ENCODE peak calls at places on chromosomes 2 and 18, in seven cellular contexts. L is GM12864, N is cardiac muscle cell, A is coronary artery, C is body of pancreas, B is astrocyte, E is fibroblast of pulmonary artery. R is an unnamed sample.

GRCh38 chr2:231682546-231683291 is 25.6 kb upstream of the PTMA start:
- DNase-seq in L (no peak), N (no peak), A (no peak), C (no peak), B (no peak), E (no peak), R (no peak)

GRCh38 chr2:37918742-37919186 is 6.3 kb upstream of the RMDN2 start:
- DNase-seq in L (no peak), N (no peak), A (no peak), C (no peak), B (no peak), E (no peak), R (no peak)

GRCh38 chr2:136361521-136361920 is 243.6 kb upstream of the CXCR4 start:
- DNase-seq in L (no peak), N (no peak), A (no peak), C (no peak), B (no peak), E (no peak), R (no peak)

GRCh38 chr2:45263147-45263546 is 253.9 kb upstream of the SIX2 start:
- DNase-seq in L (no peak), N (no peak), A (peak; percentile 38), C (no peak), B (no peak), E (no peak), R (no peak)

GRCh38 chr18:79523221-79523737 is 127.5 kb downstream of the NFATC1 start:
- DNase-seq in L (peak; percentile 26), N (no peak), A (peak; percentile 54), C (no peak), B (no peak), E (no peak), R (no peak)

GRCh38 chr2:63842149-63843061 is 709 bp downstream of the UGP2 start:
- DNase-seq in L (no peak), N (peak; percentile 77), A (peak; percentile 78), C (peak; percentile 50), B (peak; percentile 54), E (peak; percentile 80), R (peak; percentile 88)

GRCh38 chr2:240240017-240240416 is 99.6 kb upstream of the OTOS start:
- DNase-seq in L (no peak), N (no peak), A (no peak), C (no peak), B (no peak), E (no peak), R (no peak)

GRCh38 chr2:179051250-179051649 is 1.3 kb upstream of the CCDC141 start:
- DNase-seq in L (no peak), N (no peak), A (no peak), C (no peak), B (no peak), E (no peak), R (no peak)

GRCh38 chr2:237500681-237501424 is 13.8 kb downstream of the MLPH start:
- DNase-seq in L (no peak), N (peak; percentile 89), A (no peak), C (no peak), B (peak; percentile 100), E (peak; percentile 95), R (peak; percentile 99)

GRCh38 chr2:182818541-182819308 is 47.7 kb downstream of the FRZB start:
- DNase-seq in L (no peak), N (no peak), A (no peak), C (no peak), B (no peak), E (no peak), R (no peak)

GRCh38 chr2:97662895-97663625 is 784 bp downstream of the ACTR1B start:
- DNase-seq in L (peak; percentile 65), N (peak; percentile 81), A (peak; percentile 86), C (peak; percentile 87), B (peak; percentile 89), E (peak; percentile 79), R (peak; percentile 79)

GRCh38 chr2:175055993-175056392 is 50.8 kb upstream of the CHN1 start:
- DNase-seq in L (no peak), N (no peak), A (no peak), C (no peak), B (no peak), E (no peak), R (no peak)

GRCh38 chr2:234556848-234557573 is 60.1 kb upstream of the ARL4C start:
- DNase-seq in L (no peak), N (no peak), A (no peak), C (no peak), B (no peak), E (peak; percentile 13), R (no peak)

GRCh38 chr2:14634223-14634884 is 1.8 kb downstream of the LRATD1 start:
- DNase-seq in L (no peak), N (peak; percentile 45), A (peak; percentile 76), C (peak; percentile 97), B (peak; percentile 61), E (peak; percentile 44), R (peak; percentile 60)

DNA sequence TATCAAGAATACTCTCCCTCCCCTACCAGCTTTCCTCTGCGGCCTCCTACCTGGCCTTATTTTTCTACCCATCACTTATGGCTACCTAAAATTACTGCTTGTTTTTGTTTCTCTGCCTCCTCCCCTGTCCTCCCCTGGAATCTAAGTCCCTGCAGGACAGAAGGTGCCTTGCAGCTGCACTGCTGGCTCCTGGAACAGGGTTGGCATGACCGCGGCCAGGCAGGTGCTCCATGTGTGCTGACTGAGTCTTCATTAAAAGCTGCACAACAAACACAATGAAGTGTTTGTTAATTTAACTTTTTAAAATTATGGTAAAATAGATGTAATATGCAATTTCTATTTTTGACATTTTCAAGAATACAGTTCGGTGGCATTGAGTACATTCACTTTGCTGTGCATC is 171.9 kb upstream of the FHL2 start:
- DNase-seq in L (no peak), N (no peak), A (no peak), C (no peak), B (no peak), E (no peak), R (no peak)
- TF ChIP-seq CTCF in L (no peak), N (no peak), A (no peak), C (no peak), B (no peak), E (no peak), R (no peak)

DNA sequence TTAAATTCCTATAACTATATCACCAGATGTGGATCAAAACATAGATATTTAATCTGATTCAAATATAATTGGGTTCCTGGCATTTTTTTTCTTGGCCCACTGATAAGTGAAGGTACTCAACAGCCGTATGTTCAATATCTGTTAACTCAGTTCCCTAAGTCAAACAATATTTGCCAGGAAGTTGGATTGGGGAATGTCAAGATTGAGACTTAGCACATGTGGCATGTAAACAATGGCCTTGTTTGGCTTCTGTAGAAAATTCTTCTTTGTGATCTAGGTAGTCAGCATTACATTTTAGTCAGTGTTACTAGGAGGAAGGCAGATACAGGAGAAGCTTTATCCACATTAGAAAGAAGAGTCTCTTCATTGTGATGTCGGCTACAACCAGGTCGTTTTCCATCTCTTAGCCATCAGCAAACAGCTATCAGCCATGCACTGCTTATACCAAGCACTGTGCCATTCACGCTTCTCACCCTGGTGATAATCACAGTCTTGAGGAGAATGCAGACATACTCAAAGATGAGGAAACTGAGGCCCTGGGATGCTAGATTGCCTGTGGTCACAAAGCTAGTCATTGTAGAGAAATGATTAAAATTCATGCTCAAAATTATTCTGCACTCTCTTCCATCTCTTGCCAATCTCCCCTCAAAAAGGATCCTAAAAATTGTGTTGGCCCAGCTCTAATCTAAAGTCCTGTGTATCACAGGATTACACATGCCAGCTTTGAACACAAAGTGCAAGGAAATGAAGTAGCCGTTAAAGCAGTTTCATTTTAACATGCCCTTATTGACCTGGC is 3.1 kb downstream of the GALNT5 start:
- DNase-seq in L (no peak), N (peak; percentile 7), A (no peak), C (no peak), B (no peak), E (peak; percentile 17), R (no peak)
- H3K4me3 ChIP-seq in L (no peak overlapping the region), N (no peak overlapping the region), A (peak overlapping the region; percentile 51), C (no peak overlapping the region), B (peak overlapping the region; percentile 35), E (peak overlapping the region; percentile 12), R (no peak overlapping the region)

DNA sequence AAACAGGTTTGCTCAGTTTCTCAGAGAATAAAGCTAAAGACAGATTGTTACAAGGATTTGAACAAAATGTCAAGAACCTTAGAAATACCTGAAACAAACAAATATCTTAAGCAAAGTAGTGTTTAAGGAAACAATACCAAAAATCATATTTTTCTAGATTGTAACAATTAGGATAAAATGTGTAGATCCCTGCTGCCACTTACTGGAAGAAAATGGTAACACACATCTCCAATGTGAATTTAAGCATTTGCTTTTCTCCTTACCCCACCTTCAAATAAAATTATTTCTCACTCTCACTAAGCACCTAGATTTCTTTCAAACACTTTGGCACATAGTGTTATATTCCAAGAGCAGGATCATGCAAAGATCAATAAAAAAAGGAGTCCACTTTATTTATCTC is 34.9 kb downstream of the SUCLG1 start:
- DNase-seq in L (no peak), N (peak; percentile 38), A (no peak), C (no peak), B (no peak), E (peak; percentile 34), R (peak; percentile 54)
- TF ChIP-seq CTCF in L (peak; percentile 48), N (peak; percentile 55), A (no peak), C (peak; percentile 23), B (peak; percentile 61), E (peak; percentile 54), R (peak; percentile 60)

GRCh38 chr18:42941860-42942259 is 173.6 kb downstream of the RIT2 start:
- DNase-seq in L (no peak), N (no peak), A (no peak), C (no peak), B (no peak), E (no peak), R (no peak)

GRCh38 chr18:42936289-42936688 is 179.2 kb downstream of the RIT2 start:
- DNase-seq in L (no peak), N (no peak), A (no peak), C (no peak), B (no peak), E (no peak), R (no peak)

GRCh38 chr18:42931501-42931900 is 184.0 kb downstream of the RIT2 start:
- DNase-seq in L (no peak), N (peak; percentile 95), A (no peak), C (no peak), B (peak; percentile 87), E (peak; percentile 94), R (peak; percentile 82)

DNA sequence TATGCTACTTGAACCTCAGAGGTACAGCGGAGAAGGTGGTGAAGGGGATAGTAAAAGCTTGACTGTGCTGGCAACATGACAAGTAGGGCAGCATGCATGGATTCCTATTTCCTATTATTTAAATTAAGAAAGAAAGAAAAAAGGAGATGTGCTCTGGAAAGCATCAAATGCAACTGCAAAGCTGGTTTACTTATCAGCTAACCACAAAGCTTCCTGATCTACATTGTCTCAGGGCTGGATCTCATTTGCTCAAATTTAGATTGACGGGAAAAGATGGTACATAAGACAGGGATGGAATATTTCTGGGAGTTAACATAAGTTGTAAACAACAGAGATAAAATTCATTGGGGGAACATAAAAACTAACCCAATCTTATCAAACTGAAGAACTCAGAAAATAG is 178.1 kb downstream of the RIT2 start:
- DNase-seq in L (no peak), N (peak; percentile 64), A (no peak), C (no peak), B (no peak), E (peak; percentile 36), R (no peak)
- H3K4me3 ChIP-seq in L (no peak overlapping the region), N (no peak overlapping the region), A (no peak overlapping the region), C (no peak overlapping the region), B (no peak overlapping the region), E (no peak overlapping the region), R (no peak overlapping the region)

DNA sequence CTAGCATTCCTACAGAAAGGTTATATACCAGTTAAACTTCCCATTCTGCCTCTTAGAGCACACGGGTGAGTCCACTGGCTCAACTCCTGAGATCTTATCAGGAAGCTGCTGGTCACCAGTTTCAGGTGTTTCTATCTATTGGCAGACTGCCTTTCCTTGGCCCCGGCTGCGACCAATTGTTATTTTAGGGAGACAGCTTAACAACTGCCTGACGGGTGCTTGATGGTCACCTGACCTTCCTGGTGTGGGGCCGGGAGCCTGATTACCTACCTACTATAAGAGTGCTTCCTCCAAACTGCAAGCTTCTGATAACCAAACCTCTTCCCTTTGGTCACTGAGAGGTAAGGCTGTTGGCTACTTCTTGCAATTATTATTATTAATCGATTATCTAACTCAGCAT is 122.1 kb upstream of the XIRP2 start:
- DNase-seq in L (no peak), N (no peak), A (no peak), C (no peak), B (no peak), E (no peak), R (no peak)
- TF ChIP-seq CTCF in L (no peak), N (no peak), A (no peak), C (no peak), B (no peak), E (no peak), R (no peak)

R was measured in choroid plexus epithelial cell.